ENCODE peak calls at places on chromosome X, in seven cellular contexts. P is right lobe of liver, B is RWPE1, Q is tibial artery, E is testis, D is left lung, C is Calu3. O is an unnamed sample.

GRCh38 chrX:18649498-18649951 is 22.4 kb downstream of the RS1 start:
- DNase-seq in B (no peak), D (no peak), Q (no peak), C (no peak), P (no peak), E (no peak), O (no peak)

GRCh38 chrX:38260231-38260630 is 39.6 kb upstream of the SRPX start:
- DNase-seq in B (peak; percentile 34), C (peak; percentile 33), E (no peak), P (no peak), D (no peak), Q (no peak), O (no peak)

GRCh38 chrX:102720237-102721168 is at the start of gene GPRASP3:
- DNase-seq in Q (peak; percentile 82), E (peak; percentile 90), B (peak; percentile 62), C (peak; percentile 80), P (peak; percentile 80), D (peak; percentile 95), O (no peak)

GRCh38 chrX:330726-331144 is 12.1 kb upstream of the GTPBP6 start:
- DNase-seq in P (peak; percentile 41), E (no peak), D (peak; percentile 58), Q (peak; percentile 59), B (no peak), C (no peak), O (no peak)

GRCh38 chrX:72297953-72298730 is 7.6 kb downstream of the CITED1 start:
- DNase-seq in D (no peak), C (no peak), Q (no peak), E (no peak), P (no peak), B (no peak), O (no peak)

GRCh38 chrX:154505726-154506125 is 10.3 kb downstream of the FAM3A start:
- DNase-seq in C (no peak), D (no peak), Q (no peak), E (no peak), P (no peak), B (no peak), O (no peak)

GRCh38 chrX:31445542-31445941 is 373.7 kb upstream of the FTHL17 start:
- DNase-seq in B (no peak), C (no peak), E (no peak), D (no peak), P (no peak), Q (no peak), O (no peak)

GRCh38 chrX:9071031-9071650 is 37.2 kb upstream of the FAM9B start:
- DNase-seq in C (no peak), B (no peak), Q (no peak), P (no peak), E (no peak), D (no peak), O (no peak)

GRCh38 chrX:149522914-149523313 is 17.8 kb upstream of the IDS start:
- DNase-seq in P (no peak), E (no peak), B (no peak), D (no peak), C (peak; percentile 19), Q (no peak), O (no peak)

GRCh38 chrX:65745427-65745826 is 78.0 kb downstream of the MSN start:
- DNase-seq in P (no peak), D (no peak), B (no peak), E (no peak), Q (no peak), C (no peak), O (no peak)

GRCh38 chrX:153794897-153795816 is 689 bp downstream of the SSR4 start:
- DNase-seq in B (no peak), D (no peak), Q (no peak), E (no peak), C (peak; percentile 22), P (no peak), O (no peak)

GRCh38 chrX:1448793-1449580 is 3.7 kb downstream of the ASMTL start:
- DNase-seq in Q (peak; percentile 61), B (no peak), C (no peak), D (no peak), P (peak; percentile 37), E (peak; percentile 7), O (no peak)

GRCh38 chrX:70133303-70134115 is at the start of gene IGBP1:
- DNase-seq in E (peak; percentile 92), Q (peak; percentile 87), C (peak; percentile 89), P (peak; percentile 80), B (peak; percentile 73), D (peak; percentile 86), O (peak; percentile 75)

GRCh38 chrX:15786930-15787329 is 3.4 kb upstream of the ZRSR2 start:
- DNase-seq in B (no peak), P (no peak), Q (no peak), C (no peak), D (no peak), E (no peak), O (no peak)

GRCh38 chrX:153941331-153942252 is 2.9 kb downstream of the RENBP start:
- DNase-seq in Q (no peak), E (no peak), D (no peak), P (no peak), C (no peak), B (no peak), O (no peak)

GRCh38 chrX:45762699-45763647 is 562.3 kb upstream of the DIPK2B start:
- DNase-seq in B (no peak), E (no peak), C (no peak), P (no peak), Q (no peak), D (no peak), O (no peak)

GRCh38 chrX:67893931-67894330 is 350.1 kb downstream of the AR start:
- DNase-seq in P (no peak), E (no peak), B (no peak), Q (no peak), D (no peak), C (no peak), O (no peak)

GRCh38 chrX:42093756-42094155 is 170.4 kb upstream of the CASK start:
- DNase-seq in C (peak; percentile 30), B (no peak), Q (no peak), P (no peak), D (no peak), E (no peak), O (no peak)

GRCh38 chrX:150694738-150695410 is 1.7 kb downstream of the MTMR1 start:
- DNase-seq in D (no peak), P (no peak), B (no peak), Q (no peak), E (no peak), C (no peak), O (no peak)

DNA sequence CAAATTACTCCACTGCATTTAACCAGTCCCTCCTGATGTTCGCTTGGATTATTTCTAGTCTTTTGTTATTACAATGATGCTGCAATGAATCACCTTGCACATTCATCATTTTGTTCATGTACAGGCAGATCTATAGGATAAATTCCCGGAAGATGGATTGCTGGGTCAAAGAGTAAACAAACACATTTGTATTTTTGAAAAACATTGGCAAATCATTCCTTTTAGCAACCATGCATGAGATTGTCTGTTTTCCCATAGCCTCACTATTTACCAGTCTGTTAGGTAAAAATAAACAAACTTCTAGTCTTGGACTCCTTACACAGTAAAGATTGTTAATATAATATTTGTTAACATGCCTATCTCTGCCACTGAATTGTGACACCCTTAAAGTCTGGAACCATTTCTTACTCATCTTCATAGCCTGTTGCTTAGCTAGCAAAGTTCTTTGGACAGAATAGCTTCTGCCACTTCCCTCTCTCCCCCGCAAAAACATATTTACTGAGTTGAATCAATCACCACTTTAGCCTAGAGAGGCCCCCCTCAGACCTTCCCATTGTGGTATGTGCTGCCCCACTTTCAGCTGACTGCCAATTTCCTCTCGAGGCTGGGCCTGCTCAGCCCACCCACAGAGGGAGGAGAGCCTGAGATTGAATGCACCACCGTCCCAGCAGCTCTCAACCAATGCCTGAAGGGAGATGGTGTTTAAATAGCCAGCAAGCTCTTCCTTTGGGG is 108.4 kb upstream of the ATXN3L start:
- DNase-seq in E (no peak), D (no peak), P (no peak), B (peak; percentile 69), Q (no peak), C (no peak), O (no peak)
- TF ChIP-seq CTCF in E (no peak), D (no peak), P (no peak), B (no peak), Q (no peak), C (no peak), O (no peak)

GRCh38 chrX:48972214-48973164 is 845 bp upstream of the KCND1 start:
- DNase-seq in D (no peak), E (peak; percentile 33), Q (peak; percentile 66), P (no peak), C (peak; percentile 51), B (no peak), O (no peak)
- TF ChIP-seq CTCF in D (peak; percentile 26), E (peak; percentile 27), Q (peak; percentile 31), P (peak; percentile 49), C (peak; percentile 28), B (peak; percentile 48), O (peak; percentile 54)

GRCh38 chrX:100622989-100623388 is 13.6 kb downstream of the TSPAN6 start:
- DNase-seq in P (no peak), B (no peak), E (peak; percentile 14), C (no peak), D (no peak), Q (no peak), O (no peak)

GRCh38 chrX:100625985-100626491 is 10.6 kb downstream of the TSPAN6 start:
- DNase-seq in D (no peak), B (no peak), C (no peak), Q (no peak), E (no peak), P (no peak), O (no peak)
- TF ChIP-seq CTCF in D (no peak), B (no peak), C (no peak), Q (no peak), E (no peak), P (no peak), O (no peak)

GRCh38 chrX:39787999-39788398 is 309.8 kb downstream of the BCOR start:
- DNase-seq in E (no peak), D (no peak), Q (no peak), P (no peak), C (no peak), B (no peak), O (no peak)
- TF ChIP-seq CTCF in E (no peak), D (no peak), Q (no peak), P (no peak), C (no peak), B (no peak), O (no peak)

GRCh38 chrX:20026278-20026677 is 35.4 kb upstream of the BCLAF3 start:
- DNase-seq in P (no peak), B (no peak), C (no peak), Q (no peak), D (no peak), E (no peak), O (no peak)
- TF ChIP-seq CTCF in P (no peak), B (no peak), C (no peak), Q (no peak), D (no peak), E (no peak), O (no peak)

GRCh38 chrX:80572636-80573035 is 152.4 kb downstream of the TENT5D start:
- DNase-seq in E (no peak), D (no peak), Q (no peak), C (no peak), B (no peak), P (no peak), O (no peak)
- TF ChIP-seq CTCF in E (no peak), D (no peak), Q (no peak), C (no peak), B (no peak), P (no peak), O (no peak)

GRCh38 chrX:106619797-106620196 is 8.0 kb downstream of the RADX start:
- DNase-seq in P (no peak), D (no peak), C (peak; percentile 1), Q (no peak), E (no peak), B (no peak), O (no peak)
- TF ChIP-seq CTCF in P (peak; percentile 45), D (no peak), C (no peak), Q (no peak), E (no peak), B (peak; percentile 22), O (peak; percentile 48)